ENCODE peak calls at places on chromosomes 6 and 20, in seven cellular contexts. One of them, this sample, is unnamed.

GRCh38 chr6:139640453-139640852 is 266.0 kb upstream of the CITED2 start:
- DNase-seq in brain microvascular endothelial cell: peak
- DNase-seq in activated effector memory CD4-positive, alpha-beta T cell treated with Interleukin-2 at 50 U/mL for 16 hours: no peak
- DNase-seq in HS-27A: no peak
- DNase-seq in T-helper 2 cell: no peak
- DNase-seq in iris pigment epithelial cell: peak
- DNase-seq in ovary: no peak
- DNase-seq in this sample: no peak

GRCh38 chr6:165744515-165745228 is 81.6 kb upstream of the PDE10A start:
- DNase-seq in brain microvascular endothelial cell: peak
- DNase-seq in activated effector memory CD4-positive, alpha-beta T cell treated with Interleukin-2 at 50 U/mL for 16 hours: no peak
- DNase-seq in HS-27A: no peak
- DNase-seq in T-helper 2 cell: no peak
- DNase-seq in iris pigment epithelial cell: no peak
- DNase-seq in ovary: no peak
- DNase-seq in this sample: no peak

GRCh38 chr6:14713008-14713452 is 532.8 kb upstream of the JARID2 start:
- DNase-seq in brain microvascular endothelial cell: peak
- DNase-seq in activated effector memory CD4-positive, alpha-beta T cell treated with Interleukin-2 at 50 U/mL for 16 hours: no peak
- DNase-seq in HS-27A: no peak
- DNase-seq in T-helper 2 cell: no peak
- DNase-seq in iris pigment epithelial cell: peak
- DNase-seq in ovary: peak
- DNase-seq in this sample: no peak

GRCh38 chr6:154298297-154298696 is 58.3 kb downstream of the IPCEF1 start:
- DNase-seq in brain microvascular endothelial cell: no peak
- DNase-seq in activated effector memory CD4-positive, alpha-beta T cell treated with Interleukin-2 at 50 U/mL for 16 hours: no peak
- DNase-seq in HS-27A: no peak
- DNase-seq in T-helper 2 cell: no peak
- DNase-seq in iris pigment epithelial cell: peak
- DNase-seq in ovary: no peak
- DNase-seq in this sample: no peak

GRCh38 chr20:3158968-3159431 is 665 bp downstream of the FASTKD5 start:
- DNase-seq in brain microvascular endothelial cell: peak
- DNase-seq in activated effector memory CD4-positive, alpha-beta T cell treated with Interleukin-2 at 50 U/mL for 16 hours: no peak
- DNase-seq in HS-27A: no peak
- DNase-seq in T-helper 2 cell: no peak
- DNase-seq in iris pigment epithelial cell: peak
- DNase-seq in ovary: no peak
- DNase-seq in this sample: no peak

GRCh38 chr20:33909331-33909921 is 84.3 kb upstream of the RALY start:
- DNase-seq in brain microvascular endothelial cell: peak
- DNase-seq in activated effector memory CD4-positive, alpha-beta T cell treated with Interleukin-2 at 50 U/mL for 16 hours: no peak
- DNase-seq in HS-27A: peak
- DNase-seq in T-helper 2 cell: no peak
- DNase-seq in iris pigment epithelial cell: peak
- DNase-seq in ovary: peak
- DNase-seq in this sample: no peak

GRCh38 chr6:22409487-22409886 is 112.7 kb upstream of the PRL start:
- DNase-seq in brain microvascular endothelial cell: no peak
- DNase-seq in activated effector memory CD4-positive, alpha-beta T cell treated with Interleukin-2 at 50 U/mL for 16 hours: no peak
- DNase-seq in HS-27A: no peak
- DNase-seq in T-helper 2 cell: no peak
- DNase-seq in iris pigment epithelial cell: no peak
- DNase-seq in ovary: no peak
- DNase-seq in this sample: no peak

GRCh38 chr6:13943943-13944342 is 19.2 kb downstream of the RNF182 start:
- DNase-seq in brain microvascular endothelial cell: no peak
- DNase-seq in activated effector memory CD4-positive, alpha-beta T cell treated with Interleukin-2 at 50 U/mL for 16 hours: no peak
- DNase-seq in HS-27A: no peak
- DNase-seq in T-helper 2 cell: no peak
- DNase-seq in iris pigment epithelial cell: no peak
- DNase-seq in ovary: no peak
- DNase-seq in this sample: no peak

GRCh38 chr20:50421356-50422340 is 88.5 kb upstream of the PTPN1 start:
- DNase-seq in brain microvascular endothelial cell: no peak
- DNase-seq in activated effector memory CD4-positive, alpha-beta T cell treated with Interleukin-2 at 50 U/mL for 16 hours: no peak
- DNase-seq in HS-27A: no peak
- DNase-seq in T-helper 2 cell: no peak
- DNase-seq in iris pigment epithelial cell: no peak
- DNase-seq in ovary: no peak
- DNase-seq in this sample: no peak

GRCh38 chr20:3137492-3137891 is 22.2 kb downstream of the FASTKD5 start:
- DNase-seq in brain microvascular endothelial cell: no peak
- DNase-seq in activated effector memory CD4-positive, alpha-beta T cell treated with Interleukin-2 at 50 U/mL for 16 hours: no peak
- DNase-seq in HS-27A: no peak
- DNase-seq in T-helper 2 cell: no peak
- DNase-seq in iris pigment epithelial cell: peak
- DNase-seq in ovary: no peak
- DNase-seq in this sample: no peak

GRCh38 chr6:129181001-129181400 is 298.1 kb downstream of the LAMA2 start:
- DNase-seq in brain microvascular endothelial cell: no peak
- DNase-seq in activated effector memory CD4-positive, alpha-beta T cell treated with Interleukin-2 at 50 U/mL for 16 hours: no peak
- DNase-seq in HS-27A: no peak
- DNase-seq in T-helper 2 cell: no peak
- DNase-seq in iris pigment epithelial cell: no peak
- DNase-seq in ovary: no peak
- DNase-seq in this sample: no peak

GRCh38 chr6:150417899-150418824 is 49.4 kb downstream of the IYD start:
- DNase-seq in brain microvascular endothelial cell: peak
- DNase-seq in activated effector memory CD4-positive, alpha-beta T cell treated with Interleukin-2 at 50 U/mL for 16 hours: no peak
- DNase-seq in HS-27A: no peak
- DNase-seq in T-helper 2 cell: peak
- DNase-seq in iris pigment epithelial cell: peak
- DNase-seq in ovary: no peak
- DNase-seq in this sample: peak

GRCh38 chr6:14082287-14082686 is 35.3 kb upstream of the CD83 start:
- DNase-seq in brain microvascular endothelial cell: no peak
- DNase-seq in activated effector memory CD4-positive, alpha-beta T cell treated with Interleukin-2 at 50 U/mL for 16 hours: no peak
- DNase-seq in HS-27A: no peak
- DNase-seq in T-helper 2 cell: no peak
- DNase-seq in iris pigment epithelial cell: no peak
- DNase-seq in ovary: no peak
- DNase-seq in this sample: no peak

GRCh38 chr6:169087436-169088046 is 166.1 kb downstream of the THBS2 start:
- DNase-seq in brain microvascular endothelial cell: no peak
- DNase-seq in activated effector memory CD4-positive, alpha-beta T cell treated with Interleukin-2 at 50 U/mL for 16 hours: no peak
- DNase-seq in HS-27A: no peak
- DNase-seq in T-helper 2 cell: no peak
- DNase-seq in iris pigment epithelial cell: no peak
- DNase-seq in ovary: no peak
- DNase-seq in this sample: no peak

GRCh38 chr6:110256366-110256765 is 76.1 kb downstream of the CDC40 start:
- DNase-seq in brain microvascular endothelial cell: no peak
- DNase-seq in activated effector memory CD4-positive, alpha-beta T cell treated with Interleukin-2 at 50 U/mL for 16 hours: no peak
- DNase-seq in HS-27A: no peak
- DNase-seq in T-helper 2 cell: no peak
- DNase-seq in iris pigment epithelial cell: no peak
- DNase-seq in ovary: no peak
- DNase-seq in this sample: no peak